ENCODE peak calls at places on chromosomes 13 and 19, in eight cellular contexts. L is effector memory CD4-positive, alpha-beta T cell; X is osteoblast; K is NB4; C is heart right ventricle; V is PC-3; A is brain microvascular endothelial cell; M is GM23338. Q is an unnamed sample.

GRCh38 chr19:46256855-46257254 is 27.3 kb downstream of the IGFL1 start:
- DNase-seq in A (no peak), V (no peak), X (no peak), L (no peak), C (no peak), M (no peak), K (peak; percentile 76), Q (no peak)

GRCh38 chr19:51511353-51511752 is 9.8 kb upstream of the SIGLEC12 start:
- DNase-seq in M (peak; percentile 85), X (peak; percentile 3), L (no peak), C (no peak), K (peak; percentile 50), A (no peak), V (peak; percentile 28), Q (no peak)

GRCh38 chr13:32045963-32046785 is 14.6 kb downstream of the FRY start:
- DNase-seq in X (no peak), A (peak; percentile 24), L (no peak), C (no peak), M (peak; percentile 31), K (peak; percentile 90), V (no peak), Q (no peak)

GRCh38 chr19:58338825-58339558 is 12.2 kb downstream of the ZSCAN22 start:
- DNase-seq in X (no peak), A (no peak), K (no peak), M (peak; percentile 71), V (peak; percentile 38), C (no peak), L (no peak), Q (peak; percentile 29)

GRCh38 chr13:20182231-20182846 is 10.4 kb downstream of the GJB2 start:
- DNase-seq in X (peak; percentile 93), K (peak; percentile 88), A (peak; percentile 38), V (peak; percentile 86), M (peak; percentile 79), C (no peak), L (no peak), Q (peak; percentile 77)

GRCh38 chr13:72808917-72809500 is 27.1 kb downstream of the PIBF1 start:
- DNase-seq in C (no peak), A (no peak), X (peak; percentile 8), M (peak; percentile 39), K (peak; percentile 29), L (no peak), V (peak; percentile 41), Q (no peak)

GRCh38 chr19:29779921-29780320 is 31.9 kb upstream of the CCNE1 start:
- DNase-seq in A (no peak), X (no peak), L (no peak), M (peak; percentile 63), C (no peak), K (peak; percentile 4), V (no peak), Q (no peak)

GRCh38 chr19:52007436-52007804 is 591 bp downstream of the ZNF615 start:
- DNase-seq in K (no peak), V (no peak), X (peak; percentile 29), C (no peak), M (peak; percentile 68), L (no peak), A (no peak), Q (no peak)

GRCh38 chr19:21586341-21587116 is 81.1 kb downstream of the ZNF429 start:
- DNase-seq in L (peak; percentile 4), X (no peak), A (no peak), C (no peak), K (no peak), V (no peak), M (peak; percentile 62), Q (no peak)
- H3K4me3 ChIP-seq in L (peak overlapping the region; percentile 45), X (peak overlapping the region; percentile 53), A (no peak overlapping the region), C (peak overlapping the region; percentile 82), K (no peak overlapping the region), V (peak overlapping the region; percentile 59), M (peak overlapping the region; percentile 69), Q (no peak overlapping the region)

GRCh38 chr13:45779901-45780300 is 71.7 kb downstream of the SIAH3 start:
- DNase-seq in A (no peak), L (no peak), C (no peak), V (no peak), X (no peak), K (no peak), M (no peak), Q (no peak)

GRCh38 chr13:45783346-45784043 is 68.1 kb downstream of the SIAH3 start:
- DNase-seq in K (no peak), X (no peak), C (no peak), V (no peak), A (no peak), M (no peak), L (no peak), Q (no peak)

GRCh38 chr13:45782327-45783045 is 69.1 kb downstream of the SIAH3 start:
- DNase-seq in K (peak; percentile 7), C (no peak), A (no peak), V (no peak), M (no peak), X (no peak), L (no peak), Q (no peak)

GRCh38 chr13:45778897-45779296 is 72.7 kb downstream of the SIAH3 start:
- DNase-seq in V (no peak), L (no peak), C (no peak), M (no peak), K (no peak), X (no peak), A (no peak), Q (no peak)

GRCh38 chr13:45781553-45782326 is 69.8 kb downstream of the SIAH3 start:
- DNase-seq in K (no peak), L (no peak), A (no peak), V (peak; percentile 2), C (peak; percentile 80), M (no peak), X (no peak), Q (no peak)
- H3K4me3 ChIP-seq in K (no peak overlapping the region), L (no peak overlapping the region), A (no peak overlapping the region), V (no peak overlapping the region), C (no peak overlapping the region), M (no peak overlapping the region), X (no peak overlapping the region), Q (no peak overlapping the region)

GRCh38 chr13:113862191-113862765 is 1.6 kb downstream of the GAS6 start:
- DNase-seq in L (no peak), K (no peak), C (peak; percentile 11), A (no peak), X (peak; percentile 89), V (no peak), M (no peak), Q (no peak)

GRCh38 chr13:113863511-113864302 is at the start of gene GAS6:
- DNase-seq in K (no peak), V (peak; percentile 39), X (peak; percentile 97), L (no peak), C (peak; percentile 69), A (no peak), M (peak; percentile 48), Q (peak; percentile 77)

GRCh38 chr13:113861433-113862030 is 2.3 kb downstream of the GAS6 start:
- DNase-seq in L (no peak), A (no peak), V (no peak), C (no peak), M (no peak), X (peak; percentile 80), K (no peak), Q (no peak)

GRCh38 chr13:113862766-113863510 is 938 bp downstream of the GAS6 start:
- DNase-seq in M (peak; percentile 78), L (no peak), C (peak; percentile 80), K (no peak), X (peak; percentile 93), A (no peak), V (no peak), Q (peak; percentile 51)

DNA sequence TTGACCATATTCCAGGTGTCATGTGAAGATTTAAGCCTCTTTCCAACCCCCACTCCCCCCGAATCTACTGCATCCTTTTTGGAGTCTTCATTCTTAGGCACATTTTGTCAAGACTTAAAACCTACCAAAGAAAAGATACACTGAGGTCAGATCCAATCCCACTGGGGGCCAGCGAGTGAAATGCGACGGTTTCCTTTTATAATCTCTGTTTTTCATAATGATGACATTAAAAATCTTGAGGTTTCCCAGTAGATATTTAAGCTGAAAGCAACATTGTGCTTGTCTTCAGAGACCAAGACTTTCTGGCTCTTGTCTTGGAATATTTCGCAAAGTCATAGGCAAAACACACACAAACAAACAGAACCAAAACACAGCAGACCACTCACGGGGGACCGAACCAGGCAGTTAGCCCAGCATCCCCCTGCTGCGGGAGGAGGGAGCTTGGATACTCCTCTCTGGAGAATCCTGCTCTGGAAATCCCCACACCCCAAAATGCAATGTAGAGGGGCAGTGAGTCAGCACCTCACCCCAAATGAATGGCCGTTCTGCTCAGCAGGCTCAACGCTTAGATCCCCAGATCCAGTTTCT is 521 bp upstream of the GAS6 start:
- DNase-seq in A (no peak), X (peak; percentile 97), V (no peak), M (no peak), L (no peak), K (no peak), C (no peak), Q (no peak)
- H3K4me3 ChIP-seq in A (peak overlapping the region; percentile 66), X (peak overlapping the region; percentile 78), V (peak overlapping the region; percentile 98), M (peak overlapping the region; percentile 73), L (peak overlapping the region; percentile 23), K (no peak overlapping the region), C (peak overlapping the region; percentile 91), Q (peak overlapping the region; percentile 71)

GRCh38 chr19:11379857-11380350 is 4.2 kb downstream of the EPOR start:
- DNase-seq in V (peak; percentile 46), C (no peak), X (peak; percentile 27), K (no peak), M (no peak), L (no peak), A (no peak), Q (no peak)

GRCh38 chr19:11378319-11379189 is 4.1 kb downstream of the SWSAP1 start:
- DNase-seq in L (no peak), K (peak; percentile 61), A (peak; percentile 73), C (peak; percentile 43), M (peak; percentile 86), X (peak; percentile 98), V (peak; percentile 95), Q (peak; percentile 64)

GRCh38 chr19:11381535-11382369 is 2.4 kb downstream of the EPOR start:
- DNase-seq in K (peak; percentile 95), X (peak; percentile 96), C (peak; percentile 75), V (peak; percentile 99), A (peak; percentile 81), L (peak; percentile 68), M (peak; percentile 96), Q (peak; percentile 90)

GRCh38 chr19:11382898-11383705 is 1.0 kb downstream of the EPOR start:
- DNase-seq in A (no peak), L (no peak), C (peak; percentile 45), V (peak; percentile 68), K (peak; percentile 72), X (peak; percentile 89), M (peak; percentile 85), Q (peak; percentile 82)

DNA sequence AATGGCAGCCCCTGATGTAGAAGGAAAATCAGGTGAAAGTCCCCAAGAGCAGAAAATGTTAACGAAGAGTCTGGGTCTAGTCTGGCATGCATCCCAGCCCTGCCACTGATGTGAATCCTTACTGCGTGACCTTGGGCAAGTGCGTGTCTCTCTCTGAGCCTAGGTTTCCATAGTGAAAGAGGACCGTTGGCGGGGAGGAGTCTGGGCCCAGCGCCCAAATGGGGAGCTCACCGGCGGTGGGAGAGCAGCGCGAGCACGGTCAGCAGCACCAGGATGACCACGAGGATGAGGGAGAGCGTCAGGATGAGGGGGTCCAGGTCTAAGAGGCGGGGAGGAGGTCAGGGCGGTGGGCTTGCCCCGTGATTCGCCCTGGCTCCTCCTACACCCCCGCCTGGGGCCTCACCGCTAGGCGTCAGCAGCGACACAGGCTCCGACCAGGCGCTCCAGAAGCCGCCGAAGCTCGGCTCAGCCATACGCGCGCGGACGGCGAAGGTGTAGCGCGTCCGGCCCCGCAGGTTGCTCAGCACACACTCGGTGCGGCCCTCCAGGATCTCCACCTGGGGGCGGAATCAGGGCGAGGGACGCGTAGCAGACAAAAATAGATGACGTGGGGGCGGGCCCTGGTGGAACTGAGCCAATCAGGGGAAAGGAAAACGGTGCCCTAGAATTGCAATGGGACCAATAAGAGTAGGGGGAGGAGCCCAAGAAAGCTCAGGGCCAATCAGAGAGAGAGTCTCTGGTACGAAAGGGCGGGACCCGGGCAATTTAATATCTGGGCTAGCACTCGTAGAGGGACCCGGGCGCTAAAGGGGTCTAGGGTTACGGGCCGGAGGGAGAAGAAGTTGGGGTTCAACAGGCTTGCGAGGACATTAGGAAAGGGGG is 3.2 kb downstream of the EPOR start:
- DNase-seq in V (peak; percentile 99), K (peak; percentile 97), C (peak; percentile 97), M (peak; percentile 100), X (peak; percentile 100), L (peak; percentile 95), A (peak; percentile 97), Q (peak; percentile 99)
- H3K4me3 ChIP-seq in V (peak overlapping the region; percentile 81), K (peak overlapping the region; percentile 67), C (peak overlapping the region; percentile 87), M (peak overlapping the region; percentile 58), X (peak overlapping the region; percentile 90), L (peak overlapping the region; percentile 57), A (peak overlapping the region; percentile 77), Q (peak overlapping the region; percentile 58)

Q was measured in Caco-2.